ENCODE peak calls at places on chromosome 13, in nine cellular contexts. N, Y, R, V, U, T, J, I and S are unnamed samples.

GRCh38 chr13:113551081-113552000 is 33.2 kb upstream of the TFDP1 start:
- DNase-seq in I (no peak), J (no peak), V (no peak), T (no peak), U (no peak), R (no peak), N (no peak), Y (no peak), S (no peak)

GRCh38 chr13:76019421-76020044 is 383.4 kb downstream of the LMO7 start:
- DNase-seq in T (peak), U (no peak), Y (peak), I (no peak), J (no peak), R (peak), V (no peak), N (no peak), S (peak)

GRCh38 chr13:76014618-76015315 is 378.6 kb downstream of the LMO7 start:
- DNase-seq in N (peak), I (no peak), V (peak), U (no peak), Y (no peak), R (peak), T (no peak), J (peak), S (no peak)

GRCh38 chr13:107969551-107969950 is 245.8 kb downstream of the LIG4 start:
- DNase-seq in V (no peak), T (no peak), R (no peak), J (no peak), N (no peak), U (no peak), I (no peak), Y (no peak), S (no peak)

GRCh38 chr13:93338906-93339305 is 112.3 kb downstream of the GPC6 start:
- DNase-seq in V (peak), J (peak), N (no peak), R (peak), Y (no peak), U (no peak), I (no peak), T (no peak), S (no peak)

GRCh38 chr13:78241278-78241919 is 322.8 kb upstream of the EDNRB start:
- DNase-seq in I (peak), T (no peak), V (peak), Y (peak), J (peak), N (no peak), U (peak), R (peak), S (peak)

GRCh38 chr13:82993417-82993816 is 888.9 kb downstream of the SLITRK1 start:
- DNase-seq in N (peak), Y (no peak), J (no peak), V (no peak), U (no peak), I (no peak), R (no peak), T (no peak), S (peak)

GRCh38 chr13:109494955-109495354 is 291.4 kb downstream of the IRS2 start:
- DNase-seq in V (peak), J (peak), N (no peak), T (no peak), R (peak), I (no peak), Y (no peak), U (no peak), S (no peak)

GRCh38 chr13:39578821-39579291 is 24.1 kb downstream of the LHFPL6 start:
- DNase-seq in Y (no peak), R (no peak), V (no peak), T (no peak), N (no peak), J (no peak), I (no peak), U (no peak), S (no peak)

GRCh38 chr13:40084934-40085333 is 429.5 kb downstream of the COG6 start:
- DNase-seq in U (no peak), N (no peak), V (no peak), T (no peak), Y (no peak), R (no peak), I (no peak), J (no peak), S (no peak)

GRCh38 chr13:23752111-23753001 is 136.8 kb downstream of the MIPEP start:
- DNase-seq in I (no peak), T (no peak), R (no peak), V (peak), U (no peak), N (no peak), Y (no peak), J (no peak), S (no peak)

GRCh38 chr13:31119966-31120733 is 41.6 kb downstream of the HSPH1 start:
- DNase-seq in U (peak), N (no peak), J (no peak), V (no peak), R (no peak), Y (no peak), I (no peak), T (no peak), S (no peak)

GRCh38 chr13:96834626-96835025 is 159.7 kb downstream of the OXGR1 start:
- DNase-seq in J (no peak), N (peak), I (no peak), R (no peak), V (no peak), T (no peak), U (no peak), Y (no peak), S (no peak)

GRCh38 chr13:50400035-50400726 is 384.9 kb downstream of the KCNRG start:
- DNase-seq in N (no peak), R (peak), U (no peak), Y (no peak), T (no peak), V (no peak), J (peak), I (no peak), S (no peak)

GRCh38 chr13:80979035-80979641 is 638.2 kb upstream of the SPRY2 start:
- DNase-seq in T (peak), V (peak), Y (peak), R (peak), J (peak), I (peak), U (peak), N (peak), S (peak)

GRCh38 chr13:39682310-39682709 is 26.8 kb downstream of the COG6 start:
- DNase-seq in J (no peak), I (no peak), Y (no peak), N (no peak), V (no peak), R (no peak), U (no peak), T (no peak), S (no peak)

GRCh38 chr13:36026556-36026955 is 104.6 kb downstream of the DCLK1 start:
- DNase-seq in J (no peak), T (no peak), Y (no peak), V (peak), U (no peak), R (no peak), I (no peak), N (no peak), S (no peak)

GRCh38 chr13:23928985-23929384 is 31.7 kb upstream of the C1QTNF9B start:
- DNase-seq in I (no peak), U (no peak), R (peak), Y (no peak), V (peak), T (no peak), J (peak), N (peak), S (no peak)

GRCh38 chr13:23695711-23696512 is 125.7 kb downstream of the TNFRSF19 start:
- DNase-seq in I (no peak), N (no peak), T (no peak), V (no peak), R (no peak), Y (no peak), J (no peak), U (no peak), S (no peak)

GRCh38 chr13:80802946-80803345 is 462.0 kb upstream of the SPRY2 start:
- DNase-seq in Y (no peak), T (no peak), N (no peak), U (no peak), J (no peak), R (no peak), I (no peak), V (no peak), S (no peak)

GRCh38 chr13:110714798-110715394 is 1.4 kb downstream of the ING1 start:
- DNase-seq in V (peak), J (no peak), I (no peak), N (no peak), R (peak), U (peak), T (no peak), Y (no peak), S (peak)

GRCh38 chr13:109871018-109871370 is 84.6 kb upstream of the IRS2 start:
- DNase-seq in N (no peak), T (no peak), I (no peak), U (no peak), R (peak), J (peak), Y (no peak), V (peak), S (no peak)

GRCh38 chr13:109785141-109785891 is 1.1 kb downstream of the IRS2 start:
- DNase-seq in I (no peak), V (peak), R (peak), J (peak), N (peak), U (no peak), Y (no peak), T (no peak), S (peak)

GRCh38 chr13:30816733-30817132 is 81.4 kb downstream of the ALOX5AP start:
- DNase-seq in V (no peak), T (no peak), N (no peak), I (no peak), J (no peak), U (no peak), R (no peak), Y (no peak), S (no peak)

GRCh38 chr13:75139291-75139690 is 342.7 kb downstream of the TBC1D4 start:
- DNase-seq in J (peak), R (peak), V (peak), Y (no peak), T (no peak), I (no peak), U (no peak), N (no peak), S (no peak)

GRCh38 chr13:85095887-85096286 is 703.3 kb downstream of the SLITRK6 start:
- DNase-seq in Y (no peak), V (no peak), T (no peak), J (no peak), U (no peak), I (no peak), R (no peak), N (no peak), S (no peak)

GRCh38 chr13:22235285-22235949 is 564.5 kb downstream of the FGF9 start:
- DNase-seq in V (peak), J (no peak), R (no peak), U (no peak), N (no peak), Y (no peak), T (peak), I (no peak), S (peak)

GRCh38 chr13:105804561-105805190 is 730.8 kb downstream of the EFNB2 start:
- DNase-seq in V (peak), I (no peak), U (no peak), Y (no peak), R (peak), J (peak), T (no peak), N (peak), S (no peak)

GRCh38 chr13:110346661-110347067 is 39.6 kb downstream of the COL4A2 start:
- DNase-seq in V (peak), R (no peak), N (peak), U (no peak), Y (no peak), J (no peak), I (no peak), T (peak), S (no peak)

GRCh38 chr13:20825476-20825875 is 51.7 kb upstream of the EEF1AKMT1 start:
- DNase-seq in N (no peak), T (no peak), I (no peak), J (peak), R (peak), U (no peak), Y (no peak), V (peak), S (no peak)

GRCh38 chr13:44884076-44884729 is 105.1 kb downstream of the NUFIP1 start:
- DNase-seq in Y (no peak), I (no peak), J (peak), T (no peak), U (no peak), V (peak), N (peak), R (peak), S (no peak)

GRCh38 chr13:30843548-30843947 is 62.5 kb upstream of the MEDAG start:
- DNase-seq in R (no peak), I (no peak), U (no peak), J (no peak), V (no peak), Y (no peak), N (no peak), T (no peak), S (no peak)

GRCh38 chr13:69585656-69586055 is 522.0 kb upstream of the ATXN8OS start:
- DNase-seq in I (no peak), T (no peak), V (no peak), N (no peak), J (no peak), U (no peak), Y (no peak), R (no peak), S (no peak)

GRCh38 chr13:114064516-114065140 is 67.8 kb downstream of the RASA3 start:
- DNase-seq in N (peak), U (no peak), J (no peak), V (peak), Y (no peak), R (peak), T (no peak), I (no peak), S (peak)

DNA sequence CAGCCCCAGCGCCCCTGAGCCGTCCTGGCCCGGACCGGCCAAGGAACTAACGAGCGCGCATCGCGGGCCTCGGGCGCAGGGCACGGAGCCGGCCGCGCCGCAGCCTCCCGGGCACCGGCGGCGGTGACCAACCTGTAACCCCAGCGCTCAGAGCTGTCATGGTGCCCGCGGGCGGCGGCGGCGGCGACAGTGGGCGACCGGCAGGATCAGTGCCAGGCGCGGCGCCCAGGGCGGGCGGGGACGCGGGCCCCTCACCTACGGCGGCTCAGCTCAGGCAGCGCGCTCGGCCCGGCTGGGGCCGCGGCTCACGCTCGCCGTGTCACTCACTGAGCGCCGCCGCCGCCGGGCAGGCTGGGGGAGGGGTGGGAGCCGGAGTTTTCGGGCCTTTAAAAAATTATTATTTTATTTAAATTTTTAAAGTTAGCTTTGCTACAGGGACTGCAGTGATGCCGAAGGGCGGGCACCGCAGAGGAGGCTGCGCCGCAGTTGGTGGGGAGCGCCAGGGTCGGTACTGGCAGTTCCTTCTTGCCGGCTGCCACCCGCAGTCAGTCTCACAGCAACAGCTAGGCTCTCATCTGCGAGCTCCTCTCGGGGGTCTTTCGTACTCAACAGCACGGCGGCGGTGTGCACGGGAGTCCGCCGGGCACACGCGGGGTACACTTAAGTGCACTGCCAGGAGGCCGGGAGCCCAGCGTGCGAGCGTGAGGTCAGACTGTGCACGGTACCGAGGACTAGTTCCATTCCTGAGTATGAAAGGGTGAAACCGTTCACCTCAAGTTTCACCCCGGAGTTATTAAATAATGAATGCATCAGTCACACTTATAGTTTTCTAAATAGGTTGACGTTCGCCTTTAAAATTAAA is at the start of gene NALCN:
- DNase-seq in T (no peak), I (no peak), N (peak), J (peak), R (peak), Y (no peak), U (no peak), V (peak), S (peak)
- TF ChIP-seq EZH2 in T (no peak), I (no peak), N (no peak), J (no peak), R (no peak), Y (peak), U (no peak), V (no peak), S (peak)

GRCh38 chr13:37149380-37149779 is 43.9 kb upstream of the CSNK1A1L start:
- DNase-seq in V (no peak), N (no peak), I (no peak), R (no peak), T (no peak), J (no peak), U (no peak), Y (no peak), S (no peak)

GRCh38 chr13:37144661-37145060 is 39.2 kb upstream of the CSNK1A1L start:
- DNase-seq in I (no peak), U (no peak), T (no peak), Y (no peak), N (no peak), V (peak), R (peak), J (peak), S (no peak)

GRCh38 chr13:37143901-37144300 is 38.4 kb upstream of the CSNK1A1L start:
- DNase-seq in I (no peak), V (peak), T (no peak), J (peak), U (no peak), N (no peak), R (peak), Y (no peak), S (no peak)

DNA sequence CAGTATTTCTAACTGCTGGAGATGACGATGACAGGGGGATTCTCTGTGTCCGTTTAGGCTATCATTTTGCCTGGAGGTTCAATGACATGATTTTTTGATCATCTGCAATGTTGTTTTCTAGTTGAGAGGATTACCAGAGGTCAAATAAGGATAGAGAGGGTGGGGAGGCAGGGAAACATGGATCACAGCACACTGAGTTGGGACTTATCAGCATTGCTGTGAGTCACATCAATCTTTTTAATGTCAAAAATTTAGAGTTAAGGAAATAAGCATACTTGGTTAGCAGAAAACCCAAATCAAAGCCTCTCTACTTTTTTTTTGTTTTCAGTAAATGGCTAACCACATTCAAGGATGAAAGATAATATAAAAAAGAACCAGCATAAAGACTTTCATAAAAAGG is 43.0 kb upstream of the CSNK1A1L start:
- DNase-seq in T (no peak), J (peak), V (no peak), U (no peak), Y (no peak), N (no peak), R (peak), I (no peak), S (no peak)
- TF ChIP-seq EZH2 in T (no peak), J (no peak), V (no peak), U (no peak), Y (no peak), N (no peak), R (no peak), I (no peak), S (no peak)

GRCh38 chr13:100088648-100089601 is at the start of gene PCCA:
- DNase-seq in V (peak), N (peak), T (peak), I (no peak), U (peak), R (peak), J (peak), Y (peak), S (peak)

GRCh38 chr13:100089633-100090032 is 740 bp downstream of the PCCA start:
- DNase-seq in R (peak), I (no peak), J (peak), V (peak), N (peak), T (no peak), U (peak), Y (no peak), S (no peak)

GRCh38 chr13:100090861-100091260 is 2.0 kb downstream of the PCCA start:
- DNase-seq in U (no peak), T (no peak), N (no peak), I (no peak), R (no peak), Y (no peak), J (no peak), V (no peak), S (no peak)

GRCh38 chr13:100088282-100088647 is 628 bp upstream of the PCCA start:
- DNase-seq in U (no peak), J (no peak), V (no peak), T (no peak), R (no peak), N (no peak), I (no peak), Y (no peak), S (peak)
- TF ChIP-seq EZH2 in U (no peak), J (no peak), V (no peak), T (no peak), R (no peak), N (no peak), I (no peak), Y (no peak), S (no peak)

DNA sequence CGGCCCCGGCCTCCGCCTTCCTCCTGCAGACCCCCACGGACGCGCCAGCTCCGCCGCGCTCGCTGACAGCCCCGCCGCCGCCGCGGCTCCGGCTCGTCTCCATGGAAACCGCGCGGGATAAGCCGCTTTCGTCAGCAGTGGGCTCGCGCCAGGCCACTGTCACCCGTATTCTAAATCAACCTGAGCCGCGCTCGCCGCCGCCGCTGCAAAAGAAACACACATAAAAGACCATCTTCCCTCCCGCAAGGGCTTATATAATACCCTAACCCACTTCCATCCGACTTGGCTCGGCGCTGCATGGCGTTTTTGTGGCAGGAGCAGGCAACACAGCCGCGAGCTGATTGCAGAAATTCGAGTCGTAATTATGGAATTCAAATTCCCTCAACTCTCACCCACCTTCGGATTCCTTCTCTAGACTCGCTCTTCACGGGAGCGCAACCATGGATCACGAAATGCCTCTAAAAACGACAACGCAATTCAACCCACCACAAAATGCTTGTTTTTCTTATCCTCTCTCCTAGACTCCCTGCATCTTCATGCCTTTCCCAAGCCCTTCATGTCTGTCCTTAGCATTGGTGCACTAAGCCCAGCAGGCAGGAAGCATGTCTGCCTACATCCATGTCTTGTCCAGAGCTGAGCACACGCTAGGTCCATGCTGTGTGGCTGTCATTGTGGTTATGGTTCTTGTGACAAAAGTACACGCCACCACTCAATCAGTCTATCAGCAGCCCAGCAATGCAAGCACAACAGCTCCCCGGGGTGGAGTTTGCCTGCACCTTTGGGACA is at the start of gene AMER2:
- DNase-seq in J (peak), N (no peak), I (no peak), R (peak), T (no peak), Y (no peak), U (no peak), V (peak), S (peak)
- TF ChIP-seq EZH2 in J (peak), N (peak), I (no peak), R (peak), T (no peak), Y (peak), U (no peak), V (peak), S (peak)